ENCODE peak calls at places on chromosome 15, in eight cellular contexts. M, A, P, O, R, B, X and S are unnamed samples.
A peak's percentile ranks its signal among the peaks of the same experiment; 100 is the strongest.

GRCh38 chr15:87877114-87877810 is 379.3 kb downstream of the NTRK3 start:
- DNase-seq in O (no peak), R (no peak), X (peak; percentile 86), A (no peak), M (no peak), P (no peak), B (no peak), S (no peak)

GRCh38 chr15:65385868-65386253 is 8.1 kb upstream of the IGDCC3 start:
- DNase-seq in O (no peak), M (no peak), X (no peak), P (no peak), R (no peak), A (no peak), B (no peak), S (no peak)

GRCh38 chr15:94792166-94792565 is 560.8 kb downstream of the MCTP2 start:
- DNase-seq in B (no peak), M (no peak), R (no peak), O (no peak), A (no peak), X (peak; percentile 65), P (no peak), S (no peak)

GRCh38 chr15:78061963-78062427 is 15.5 kb downstream of the TBC1D2B start:
- DNase-seq in O (no peak), X (peak; percentile 60), P (no peak), M (no peak), A (no peak), R (no peak), B (peak; percentile 48), S (no peak)

GRCh38 chr15:77187751-77188464 is 117.0 kb upstream of the TSPAN3 start:
- DNase-seq in P (no peak), B (no peak), O (no peak), R (no peak), M (no peak), A (no peak), X (peak; percentile 45), S (no peak)

GRCh38 chr15:41987925-41988275 is 15.5 kb upstream of the EHD4 start:
- DNase-seq in R (no peak), X (no peak), A (no peak), B (no peak), O (no peak), P (no peak), M (no peak), S (no peak)

GRCh38 chr15:39195988-39196486 is 384.8 kb upstream of the THBS1 start:
- DNase-seq in P (no peak), M (no peak), X (peak; percentile 55), O (no peak), B (no peak), R (no peak), A (no peak), S (no peak)

GRCh38 chr15:43518073-43518761 is 809 bp downstream of the MAP1A start:
- DNase-seq in A (no peak), M (no peak), X (no peak), B (no peak), O (peak; percentile 77), P (no peak), R (peak; percentile 65), S (no peak)

GRCh38 chr15:98853593-98854420 is 153.8 kb downstream of the PGPEP1L start:
- DNase-seq in X (no peak), M (peak; percentile 52), A (no peak), O (no peak), B (no peak), P (no peak), R (peak; percentile 58), S (no peak)

GRCh38 chr15:46034755-46035154 is 399.9 kb downstream of the SQOR start:
- DNase-seq in X (no peak), R (no peak), O (no peak), A (no peak), B (no peak), P (no peak), M (no peak), S (no peak)

GRCh38 chr15:90451215-90451850 is 63.3 kb downstream of the IQGAP1 start:
- DNase-seq in A (no peak), P (no peak), R (peak; percentile 72), O (no peak), M (no peak), B (no peak), X (peak; percentile 64), S (no peak)

GRCh38 chr15:89577776-89578115 is 2.5 kb downstream of the TICRR start:
- DNase-seq in M (no peak), A (no peak), O (no peak), B (no peak), P (no peak), R (peak; percentile 14), X (no peak), S (no peak)

GRCh38 chr15:90062023-90062728 is 40.1 kb downstream of the IDH2 start:
- DNase-seq in A (peak; percentile 77), M (peak; percentile 84), R (peak; percentile 90), X (peak; percentile 9), O (no peak), B (peak; percentile 63), P (peak; percentile 67), S (peak; percentile 83)

GRCh38 chr15:69031013-69032001 is 16.8 kb downstream of the NOX5 start:
- DNase-seq in A (peak; percentile 56), R (peak; percentile 91), P (peak; percentile 30), B (peak; percentile 6), M (peak; percentile 78), O (peak; percentile 14), X (peak; percentile 27), S (peak; percentile 41)

GRCh38 chr15:83424101-83424500 is 23.0 kb upstream of the SH3GL3 start:
- DNase-seq in A (no peak), O (no peak), M (no peak), P (no peak), X (no peak), R (no peak), B (no peak), S (no peak)

GRCh38 chr15:93865610-93866009 is 365.8 kb upstream of the MCTP2 start:
- DNase-seq in R (no peak), O (no peak), P (no peak), A (no peak), B (no peak), M (no peak), X (no peak), S (no peak)

GRCh38 chr15:67685008-67685599 is 140.2 kb upstream of the SKOR1 start:
- DNase-seq in O (no peak), B (peak; percentile 4), X (no peak), R (peak; percentile 73), A (no peak), M (no peak), P (no peak), S (no peak)

GRCh38 chr15:66046326-66046725 is 177.0 kb downstream of the RAB11A start:
- DNase-seq in M (no peak), O (no peak), X (no peak), A (no peak), B (no peak), R (no peak), P (no peak), S (no peak)

GRCh38 chr15:36029606-36030005 is 483.6 kb upstream of the DPH6 start:
- DNase-seq in M (no peak), P (no peak), B (no peak), X (peak; percentile 52), R (no peak), A (no peak), O (no peak), S (no peak)

GRCh38 chr15:75069301-75069925 is 46.0 kb downstream of the PPCDC start:
- DNase-seq in A (no peak), B (no peak), P (no peak), X (no peak), M (no peak), O (no peak), R (no peak), S (no peak)

GRCh38 chr15:99073008-99073714 is 31.7 kb upstream of the SYNM start:
- DNase-seq in X (no peak), B (no peak), O (no peak), M (no peak), P (no peak), A (no peak), R (peak; percentile 9), S (no peak)

GRCh38 chr15:40746916-40747418 is 8.1 kb downstream of the RMDN3 start:
- DNase-seq in P (no peak), B (no peak), O (no peak), M (no peak), A (no peak), R (peak; percentile 32), X (no peak), S (no peak)

GRCh38 chr15:78340243-78341056 is at the start of gene CRABP1:
- DNase-seq in B (no peak), O (no peak), A (no peak), P (no peak), R (peak; percentile 86), X (no peak), M (no peak), S (no peak)

GRCh38 chr15:35827156-35827555 is 281.2 kb upstream of the DPH6 start:
- DNase-seq in A (no peak), R (no peak), B (no peak), O (no peak), X (peak; percentile 28), M (no peak), P (no peak), S (no peak)

GRCh38 chr15:76996526-76997401 is 1.8 kb downstream of the PSTPIP1 start:
- DNase-seq in M (no peak), X (no peak), A (no peak), O (peak; percentile 34), R (no peak), P (no peak), B (peak; percentile 48), S (no peak)

GRCh38 chr15:26744894-26745293 is 28.0 kb downstream of the GABRB3 start:
- DNase-seq in B (no peak), X (no peak), M (no peak), O (no peak), R (peak; percentile 73), A (no peak), P (no peak), S (no peak)
- H3K4me3 ChIP-seq in B (no peak overlapping the region), X (no peak overlapping the region), M (no peak overlapping the region), O (no peak overlapping the region), R (no peak overlapping the region), A (no peak overlapping the region), P (no peak overlapping the region), S (no peak overlapping the region)

GRCh38 chr15:58762285-58762684 is 8.8 kb upstream of the MINDY2 start:
- DNase-seq in X (no peak), R (no peak), O (no peak), P (no peak), M (no peak), A (no peak), B (no peak), S (no peak)
- H3K4me3 ChIP-seq in X (no peak overlapping the region), R (no peak overlapping the region), O (no peak overlapping the region), P (no peak overlapping the region), M (no peak overlapping the region), A (no peak overlapping the region), B (no peak overlapping the region), S (no peak overlapping the region)

GRCh38 chr15:70091649-70092461 is 5.9 kb downstream of the TLE3 start:
- DNase-seq in P (peak; percentile 52), A (no peak), R (no peak), X (no peak), O (no peak), B (no peak), M (no peak), S (peak; percentile 67)
- H3K4me3 ChIP-seq in P (peak overlapping the region; percentile 30), A (no peak overlapping the region), R (peak overlapping the region; percentile 85), X (no peak overlapping the region), O (peak overlapping the region; percentile 81), B (no peak overlapping the region), M (peak overlapping the region; percentile 27), S (peak overlapping the region; percentile 21)

DNA sequence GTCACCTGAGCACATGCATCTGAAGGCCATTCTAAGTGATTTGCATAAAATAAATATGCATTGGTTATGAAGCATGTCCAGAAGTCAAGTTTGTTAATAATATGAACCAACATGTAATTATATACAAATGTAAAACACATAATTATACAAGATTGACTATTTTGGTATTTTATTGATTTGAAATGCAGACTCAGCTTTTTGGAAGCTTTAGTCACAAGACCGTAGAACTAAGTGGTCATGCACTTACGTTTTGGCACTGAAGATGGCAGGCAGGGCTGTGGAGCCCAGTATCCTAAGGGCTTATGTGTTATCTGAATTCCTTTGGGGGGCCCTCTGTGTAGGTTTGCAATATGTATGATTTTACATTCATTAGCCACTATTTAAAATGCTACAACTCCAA is 5.0 kb downstream of the CHRNA7 start:
- DNase-seq in P (no peak), O (no peak), B (no peak), A (no peak), R (no peak), M (no peak), X (no peak), S (no peak)
- H3K4me3 ChIP-seq in P (no peak overlapping the region), O (no peak overlapping the region), B (no peak overlapping the region), A (no peak overlapping the region), R (no peak overlapping the region), M (no peak overlapping the region), X (no peak overlapping the region), S (no peak overlapping the region)